ENCODE peak calls at places on chromosomes 5 and 9, in four cellular contexts. S is HepG2, T is H1, C is K562. D is an unnamed sample.

GRCh38 chr5:131846536-131846935 is 49.7 kb upstream of the FNIP1 start:
- DNase-seq in S (no peak), T (no peak), C (no peak), D (no peak)

GRCh38 chr5:114447084-114447773 is 85.4 kb downstream of the KCNN2 start:
- DNase-seq in S (no peak), T (no peak), C (no peak), D (no peak)

GRCh38 chr9:3760031-3760430 is 234.2 kb upstream of the RFX3 start:
- DNase-seq in S (no peak), T (no peak), C (no peak), D (no peak)

GRCh38 chr5:161372682-161373344 is 173.7 kb downstream of the GABRB2 start:
- DNase-seq in S (no peak), T (no peak), C (no peak), D (no peak)

GRCh38 chr9:38068866-38069628 is at the start of gene SHB:
- DNase-seq in S (peak), T (peak), C (peak), D (peak)

GRCh38 chr5:130222638-130223037 is 318.4 kb downstream of the CHSY3 start:
- DNase-seq in S (no peak), T (no peak), C (no peak), D (no peak)

GRCh38 chr5:90640484-90641059 is 82.0 kb downstream of the ADGRV1 start:
- DNase-seq in S (no peak), T (no peak), C (no peak), D (no peak)

GRCh38 chr5:126523818-126524522 is 71.0 kb downstream of the ALDH7A1 start:
- DNase-seq in S (no peak), T (peak), C (no peak), D (no peak)

GRCh38 chr5:78633710-78634109 is 14.9 kb downstream of the LHFPL2 start:
- DNase-seq in S (no peak), T (no peak), C (no peak), D (no peak)

GRCh38 chr9:69758981-69759477 is 782 bp downstream of the PTAR1 start:
- DNase-seq in S (no peak), T (no peak), C (no peak), D (no peak)

GRCh38 chr9:105007143-105007542 is 79.2 kb upstream of the ABCA1 start:
- DNase-seq in S (no peak), T (no peak), C (no peak), D (no peak)

GRCh38 chr5:168165977-168166376 is 125.5 kb upstream of the WWC1 start:
- DNase-seq in S (no peak), T (no peak), C (no peak), D (no peak)

GRCh38 chr5:132215329-132215728 is 12.3 kb downstream of the P4HA2 start:
- DNase-seq in S (no peak), T (no peak), C (no peak), D (no peak)

GRCh38 chr5:138706655-138707480 is 46.4 kb upstream of the CTNNA1 start:
- DNase-seq in S (no peak), T (no peak), C (no peak), D (no peak)

GRCh38 chr9:93965830-93966577 is 10.8 kb upstream of the BARX1 start:
- DNase-seq in S (no peak), T (no peak), C (no peak), D (no peak)

GRCh38 chr9:128362774-128363173 is 8.4 kb upstream of the URM1 start:
- DNase-seq in S (no peak), T (no peak), C (no peak), D (no peak)

GRCh38 chr9:93081081-93081529 is 14.9 kb upstream of the CARD19 start:
- DNase-seq in S (no peak), T (no peak), C (no peak), D (no peak)

DNA sequence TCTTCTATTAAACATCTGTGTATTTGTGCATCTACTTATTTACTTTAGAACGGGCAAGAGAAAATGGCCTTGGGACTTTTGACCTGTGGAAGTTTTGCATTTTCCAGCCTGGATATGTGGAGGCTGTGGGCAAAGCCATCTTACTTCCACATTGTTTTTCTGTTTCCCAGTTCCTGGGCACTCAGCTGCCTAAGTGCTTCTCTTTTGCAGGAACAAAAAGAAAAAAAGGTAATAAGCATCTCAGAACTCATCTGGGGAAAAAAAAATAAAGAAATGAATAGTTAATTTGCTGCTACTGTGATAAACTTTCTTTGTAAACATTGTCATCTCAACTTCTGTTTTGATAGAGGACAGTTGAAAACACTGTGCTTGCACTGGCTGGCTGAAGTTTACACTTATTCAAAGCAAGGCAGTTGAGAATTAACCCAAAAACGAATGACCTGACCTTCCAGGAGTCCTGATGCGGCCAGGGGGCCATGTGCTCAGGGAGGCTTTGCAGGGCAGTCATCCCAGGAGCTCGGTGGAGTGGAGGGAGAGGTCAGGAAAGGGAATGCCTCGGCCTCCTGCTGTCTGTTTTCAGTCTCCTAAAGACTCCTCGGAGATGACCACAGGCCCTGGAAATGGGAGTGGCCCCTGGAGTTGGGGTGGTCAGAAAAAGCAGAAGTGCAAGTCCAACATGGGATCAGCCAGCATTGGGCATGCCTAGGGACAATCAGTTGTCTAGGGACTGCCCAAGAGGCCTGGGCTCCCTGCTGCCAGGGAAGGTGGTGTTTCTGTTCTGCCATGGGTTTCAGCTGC is 75.5 kb downstream of the RAI14 start:
- DNase-seq in S (peak), T (no peak), C (peak), D (no peak)
- TF ChIP-seq TAF1 in S (no peak), T (no peak), C (no peak), D (no peak)

GRCh38 chr5:151030377-151030776 is 10.0 kb downstream of the GPX3 start:
- DNase-seq in S (no peak), T (no peak), C (no peak), D (no peak)
- TF ChIP-seq POLR2AphosphoS5 in S (no peak), T (no peak), C (no peak), D (no peak)

GRCh38 chr9:134689320-134690181 is 47.9 kb downstream of the COL5A1 start:
- DNase-seq in S (peak), T (peak), C (peak), D (peak)
- TF ChIP-seq TAF1 in S (no peak), T (no peak), C (no peak), D (no peak)

GRCh38 chr9:112487008-112487798 is 576 bp downstream of the KIAA1958 start:
- DNase-seq in S (peak), T (peak), C (peak), D (peak)
- TF ChIP-seq POLR2AphosphoS5 in S (no peak), T (no peak), C (no peak), D (no peak)

DNA sequence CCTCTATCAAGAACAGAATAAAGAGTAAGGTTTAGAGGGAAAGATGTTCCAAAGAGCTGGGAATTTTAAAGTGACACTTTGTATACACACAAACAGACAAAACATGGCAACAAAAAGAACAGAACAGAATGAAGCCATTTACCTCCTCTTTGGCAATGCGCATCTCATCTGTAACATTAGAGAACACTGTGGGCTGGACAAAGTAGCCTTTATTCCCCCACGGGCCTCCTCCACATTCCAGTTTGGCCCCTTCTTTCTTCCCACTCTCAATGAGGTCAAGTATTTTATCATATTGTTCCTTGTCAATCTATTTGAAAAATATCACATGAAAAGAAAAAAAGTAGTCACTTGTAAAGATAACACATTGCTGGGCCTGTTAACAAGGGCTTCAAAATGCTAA is 41.0 kb downstream of the ALDH1A1 start:
- DNase-seq in S (no peak), T (no peak), C (no peak), D (no peak)
- TF ChIP-seq TAF1 in S (no peak), T (no peak), C (no peak), D (no peak)

DNA sequence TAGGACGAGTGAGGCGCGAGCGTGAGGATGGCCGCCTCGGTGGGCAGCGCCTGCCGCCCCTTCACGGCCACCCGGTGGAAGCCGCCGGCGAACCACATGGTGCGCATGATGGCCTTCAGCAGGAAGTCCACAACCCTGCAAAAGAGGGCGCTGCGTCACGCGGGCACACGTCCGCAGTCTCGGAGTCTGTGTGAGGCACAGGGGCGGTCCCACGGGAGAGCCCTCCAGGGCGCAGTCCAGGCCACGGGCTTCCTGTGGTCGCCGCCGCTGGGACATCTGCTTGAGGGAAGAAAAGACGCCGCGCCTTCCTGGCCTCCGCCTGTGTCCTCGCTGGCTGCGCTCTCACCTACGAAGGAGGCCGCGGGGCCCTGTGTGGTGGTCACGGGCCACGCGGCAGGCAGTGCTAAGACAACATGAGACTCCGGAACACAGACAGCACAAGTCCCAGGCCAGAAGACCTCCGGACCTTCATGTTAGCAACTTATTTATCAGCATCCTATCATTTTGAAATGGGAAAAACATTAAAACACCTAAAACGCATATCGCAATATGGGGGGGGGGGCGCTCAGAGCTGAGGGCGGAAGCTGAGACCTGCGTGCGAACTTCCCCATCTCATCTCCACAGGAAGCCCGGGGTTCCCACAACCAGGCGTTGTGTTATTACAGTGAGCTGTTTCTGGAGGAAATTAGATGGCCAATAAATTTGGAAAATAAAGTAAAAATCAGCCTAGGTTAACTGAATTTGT is 28.8 kb downstream of the LPCAT1 start:
- DNase-seq in S (no peak), T (no peak), C (no peak), D (no peak)
- TF ChIP-seq POLR2AphosphoS5 in S (no peak), T (no peak), C (no peak), D (peak)

GRCh38 chr5:36658016-36658415 is 51.6 kb downstream of the SLC1A3 start:
- DNase-seq in S (no peak), T (no peak), C (no peak), D (no peak)

GRCh38 chr5:36654598-36654997 is 48.2 kb downstream of the SLC1A3 start:
- DNase-seq in S (no peak), T (no peak), C (no peak), D (no peak)

GRCh38 chr5:36655171-36655570 is 48.8 kb downstream of the SLC1A3 start:
- DNase-seq in S (no peak), T (no peak), C (no peak), D (no peak)

GRCh38 chr5:36657563-36657995 is 51.2 kb downstream of the SLC1A3 start:
- DNase-seq in S (peak), T (no peak), C (no peak), D (no peak)

DNA sequence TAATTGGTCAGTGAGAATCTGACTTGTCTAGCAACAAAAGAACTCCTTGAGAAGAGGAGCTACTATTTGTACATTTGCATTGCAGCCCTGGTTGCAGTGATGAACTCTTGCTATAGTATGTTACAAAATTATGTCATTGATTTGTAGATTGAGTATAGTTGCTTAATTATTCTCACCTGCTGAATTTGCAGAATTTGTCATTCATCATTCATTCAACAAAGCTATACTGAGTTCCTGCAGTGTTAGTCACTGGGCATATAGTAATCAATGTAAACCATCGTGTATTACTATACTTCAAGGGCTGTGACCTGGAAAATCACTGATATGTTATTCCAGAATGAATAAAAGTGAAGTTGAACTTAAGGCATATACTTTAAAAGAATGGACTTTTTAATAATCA is 50.1 kb downstream of the SLC1A3 start:
- DNase-seq in S (no peak), T (no peak), C (no peak), D (no peak)
- TF ChIP-seq TAF1 in S (no peak), T (no peak), C (no peak), D (no peak)

DNA sequence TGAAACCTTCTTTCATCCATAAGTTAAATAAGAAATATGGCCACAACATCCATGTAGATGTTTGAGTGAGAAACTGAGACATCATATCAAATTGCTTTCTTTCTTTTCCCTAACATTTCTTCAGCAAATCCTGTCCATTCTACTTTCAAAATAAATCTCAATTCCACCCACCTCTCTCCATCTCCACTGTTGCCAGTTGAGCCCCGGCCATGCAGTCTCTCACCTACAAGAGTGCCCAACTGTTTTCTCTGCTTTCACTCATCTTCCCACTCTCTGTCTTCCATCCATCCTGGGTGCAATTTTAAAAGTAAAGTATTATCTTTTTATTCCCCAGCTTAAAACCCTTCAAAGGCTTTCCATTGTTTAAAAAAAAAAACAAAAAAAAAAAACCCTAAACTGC is 260.4 kb downstream of the DEPDC1B start:
- DNase-seq in S (no peak), T (no peak), C (no peak), D (no peak)
- TF ChIP-seq POLR2AphosphoS5 in S (no peak), T (no peak), C (no peak), D (no peak)